ENCODE peak calls at places on chromosomes 16 and 17, in five cellular contexts. W is ELF-1; Z is NCI-H460; R is effector CD4-positive, alpha-beta T cell; L is foreskin melanocyte. A is an unnamed sample.
A peak's percentile ranks its signal among the peaks of the same experiment; 100 is the strongest.

GRCh38 chr17:73566905-73567782 is 77.1 kb downstream of the SDK2 start:
- DNase-seq in W (peak; percentile 84), Z (no peak), R (no peak), L (no peak), A (no peak)

GRCh38 chr17:32350662-32351418 is 883 bp downstream of the ZNF207 start:
- DNase-seq in W (no peak), Z (peak; percentile 16), R (peak; percentile 43), L (peak; percentile 50), A (peak; percentile 49)

GRCh38 chr16:31079342-31079944 is 5.2 kb downstream of the ZNF646 start:
- DNase-seq in W (no peak), Z (no peak), R (no peak), L (no peak), A (no peak)

GRCh38 chr17:83067071-83067717 is 12.2 kb upstream of the METRNL start:
- DNase-seq in W (no peak), Z (no peak), R (no peak), L (no peak), A (no peak)

GRCh38 chr16:48487287-48487686 is 102.1 kb upstream of the SIAH1 start:
- DNase-seq in W (no peak), Z (no peak), R (no peak), L (no peak), A (no peak)

GRCh38 chr16:85498607-85499006 is 114.5 kb upstream of the GSE1 start:
- DNase-seq in W (no peak), Z (no peak), R (no peak), L (no peak), A (no peak)

GRCh38 chr17:1992541-1992940 is 32.6 kb downstream of the RTN4RL1 start:
- DNase-seq in W (no peak), Z (no peak), R (no peak), L (no peak), A (no peak)

GRCh38 chr17:48290378-48290777 is 139.6 kb downstream of the SKAP1 start:
- DNase-seq in W (no peak), Z (no peak), R (no peak), L (no peak), A (no peak)

GRCh38 chr17:59786536-59787319 is 79.3 kb downstream of the VMP1 start:
- DNase-seq in W (peak; percentile 89), Z (peak; percentile 99), R (peak; percentile 76), L (peak; percentile 97), A (peak; percentile 76)

A was measured in T-helper 22 cell.